ENCODE peak calls at places on chromosomes 2 and 18, in eight cellular contexts. D is adrenal gland, Q is tibial nerve, C is heart left ventricle, G is ovary, U is thyroid gland, T is NB4, Y is HepG2. J is an unnamed sample.

GRCh38 chr2:233079953-233080835 is 20.1 kb downstream of the INPP5D start:
- DNase-seq in D (no peak), Q (no peak), C (no peak), G (no peak), U (no peak), T (no peak), Y (no peak), J (no peak)

GRCh38 chr18:47150029-47150823 is at the start of gene HDHD2:
- DNase-seq in D (peak; percentile 86), Q (peak; percentile 57), C (peak; percentile 90), G (peak; percentile 84), U (peak; percentile 83), T (peak; percentile 87), Y (peak; percentile 58), J (peak; percentile 80)

GRCh38 chr2:219155054-219155644 is 5.5 kb downstream of the NHEJ1 start:
- DNase-seq in D (peak; percentile 63), Q (no peak), C (no peak), G (no peak), U (peak; percentile 22), T (peak; percentile 84), Y (peak; percentile 83), J (peak; percentile 35)

GRCh38 chr18:76450452-76450851 is 44.6 kb downstream of the ZNF516 start:
- DNase-seq in D (no peak), Q (no peak), C (no peak), G (peak; percentile 27), U (no peak), T (no peak), Y (no peak), J (no peak)

GRCh38 chr2:147595200-147595599 is 249.6 kb upstream of the ACVR2A start:
- DNase-seq in D (no peak), Q (no peak), C (no peak), G (no peak), U (peak; percentile 10), T (no peak), Y (no peak), J (no peak)

GRCh38 chr2:179268277-179268935 is 3.8 kb upstream of the SESTD1 start:
- DNase-seq in D (peak; percentile 35), Q (no peak), C (peak; percentile 29), G (no peak), U (no peak), T (peak; percentile 18), Y (peak; percentile 60), J (no peak)

GRCh38 chr2:27127883-27128670 is 4.5 kb downstream of the ABHD1 start:
- DNase-seq in D (no peak), Q (no peak), C (no peak), G (no peak), U (no peak), T (no peak), Y (no peak), J (no peak)

GRCh38 chr2:232748038-232748437 is 28.3 kb downstream of the KCNJ13 start:
- DNase-seq in D (no peak), Q (no peak), C (no peak), G (no peak), U (no peak), T (no peak), Y (no peak), J (no peak)

GRCh38 chr2:3785220-3785889 is 82.0 kb downstream of the DCDC2C start:
- DNase-seq in D (no peak), Q (no peak), C (no peak), G (no peak), U (no peak), T (no peak), Y (no peak), J (no peak)

GRCh38 chr2:186183406-186183805 is 302.7 kb upstream of the ZC3H15 start:
- DNase-seq in D (no peak), Q (no peak), C (no peak), G (no peak), U (no peak), T (peak; percentile 6), Y (no peak), J (no peak)

GRCh38 chr18:44841769-44842587 is 161.3 kb downstream of the SETBP1 start:
- DNase-seq in D (no peak), Q (no peak), C (no peak), G (no peak), U (no peak), T (no peak), Y (no peak), J (no peak)

GRCh38 chr2:100647709-100648108 is 84.9 kb downstream of the PDCL3 start:
- DNase-seq in D (no peak), Q (no peak), C (no peak), G (no peak), U (no peak), T (no peak), Y (no peak), J (no peak)

GRCh38 chr2:149056541-149056940 is 18.0 kb downstream of the LYPD6B start:
- DNase-seq in D (no peak), Q (no peak), C (no peak), G (no peak), U (no peak), T (no peak), Y (no peak), J (no peak)
- TF ChIP-seq POLR2A in D (no peak), Q (no peak), C (no peak), G (no peak), U (no peak), T (no peak), Y (no peak), J (no peak)

GRCh38 chr2:106997204-106997603 is 111.2 kb upstream of the ST6GAL2 start:
- DNase-seq in D (no peak), Q (no peak), C (no peak), G (no peak), U (no peak), T (no peak), Y (no peak), J (no peak)

GRCh38 chr2:107002735-107003134 is 116.8 kb upstream of the ST6GAL2 start:
- DNase-seq in D (no peak), Q (no peak), C (no peak), G (no peak), U (no peak), T (no peak), Y (no peak), J (no peak)

GRCh38 chr2:107001081-107001480 is 115.1 kb upstream of the ST6GAL2 start:
- DNase-seq in D (no peak), Q (no peak), C (no peak), G (no peak), U (no peak), T (no peak), Y (no peak), J (no peak)

GRCh38 chr2:107001551-107001950 is 115.6 kb upstream of the ST6GAL2 start:
- DNase-seq in D (no peak), Q (no peak), C (no peak), G (no peak), U (no peak), T (no peak), Y (no peak), J (no peak)

GRCh38 chr2:107001964-107002696 is 116.2 kb upstream of the ST6GAL2 start:
- DNase-seq in D (no peak), Q (no peak), C (no peak), G (no peak), U (no peak), T (no peak), Y (no peak), J (no peak)
- TF ChIP-seq POLR2A in D (no peak), Q (no peak), C (no peak), G (no peak), U (no peak), T (no peak), Y (no peak), J (no peak)

GRCh38 chr2:1655461-1655860 is 88.9 kb downstream of the PXDN start:
- DNase-seq in D (no peak), Q (no peak), C (no peak), G (no peak), U (no peak), T (no peak), Y (no peak), J (no peak)

GRCh38 chr2:1654696-1655374 is 89.5 kb downstream of the PXDN start:
- DNase-seq in D (no peak), Q (no peak), C (no peak), G (no peak), U (no peak), T (no peak), Y (no peak), J (peak; percentile 17)

GRCh38 chr2:1653137-1653789 is 91.1 kb downstream of the PXDN start:
- DNase-seq in D (peak; percentile 13), Q (no peak), C (peak; percentile 73), G (peak; percentile 72), U (peak; percentile 21), T (no peak), Y (no peak), J (peak; percentile 32)

GRCh38 chr2:1656326-1656960 is 87.9 kb downstream of the PXDN start:
- DNase-seq in D (no peak), Q (no peak), C (no peak), G (no peak), U (no peak), T (no peak), Y (no peak), J (no peak)

GRCh38 chr2:1653956-1654695 is 90.2 kb downstream of the PXDN start:
- DNase-seq in D (no peak), Q (no peak), C (no peak), G (no peak), U (no peak), T (no peak), Y (no peak), J (no peak)
- TF ChIP-seq POLR2A in D (no peak), Q (no peak), C (no peak), G (no peak), U (no peak), T (no peak), Y (no peak), J (no peak)

DNA sequence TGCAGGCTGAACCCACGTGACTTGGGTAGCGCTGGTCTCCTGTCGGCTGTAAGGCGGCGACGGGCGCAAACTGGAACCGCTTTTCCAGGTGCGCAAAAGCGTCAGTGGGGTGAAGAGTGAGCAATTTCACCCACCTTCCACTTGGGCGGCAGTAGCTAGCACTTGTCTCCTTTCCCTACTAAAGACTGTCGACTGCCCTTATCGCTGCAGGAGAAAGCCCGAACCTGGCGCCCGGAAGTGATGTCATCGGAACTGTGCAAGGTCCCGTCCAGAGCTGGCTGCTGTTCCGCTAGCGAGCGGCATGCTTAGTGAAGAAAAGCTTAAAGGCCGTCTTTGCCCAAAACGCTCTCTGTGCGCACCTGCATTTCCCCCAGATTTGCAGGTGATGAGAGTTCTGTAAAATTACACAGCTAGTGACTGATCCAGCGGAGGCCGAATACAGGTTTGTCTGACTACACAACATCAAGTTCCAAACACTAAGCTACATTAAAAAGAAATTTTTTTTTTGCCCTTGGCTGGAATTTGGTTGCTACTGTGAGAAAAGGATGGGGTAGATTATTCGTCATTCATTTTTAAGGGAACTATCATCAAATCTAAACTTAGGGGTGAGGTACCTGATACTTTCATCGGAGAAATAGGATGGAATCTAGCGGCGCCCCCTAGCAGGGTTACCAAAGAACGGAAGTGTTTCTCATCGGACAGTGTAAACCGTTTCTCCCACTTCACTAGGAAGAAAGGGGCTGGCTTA is at the start of gene OSGEPL1:
- DNase-seq in D (peak; percentile 95), Q (peak; percentile 79), C (peak; percentile 96), G (peak; percentile 93), U (peak; percentile 96), T (peak; percentile 96), Y (peak; percentile 99), J (peak; percentile 94)
- TF ChIP-seq POLR2A in D (peak; percentile 10), Q (no peak), C (no peak), G (no peak), U (peak; percentile 46), T (peak; percentile 81), Y (peak; percentile 97), J (no peak)

GRCh38 chr2:65227471-65228248 is at the start of gene ACTR2:
- DNase-seq in D (peak; percentile 97), Q (peak; percentile 89), C (peak; percentile 98), G (peak; percentile 93), U (peak; percentile 97), T (peak; percentile 99), Y (peak; percentile 95), J (peak; percentile 96)
- TF ChIP-seq POLR2A in D (peak; percentile 73), Q (peak; percentile 29), C (no peak), G (peak; percentile 45), U (peak; percentile 86), T (peak; percentile 81), Y (peak; percentile 95), J (no peak)